ENCODE peak calls at places on chromosomes 6 and 20, in six cellular contexts. T is SK-N-SH, P is A549, Z is HepG2, W is GM12878, N is K562. M is an unnamed sample.

GRCh38 chr20:17856837-17857605 is 111.6 kb downstream of the SNX5 start:
- DNase-seq in T (no peak), P (no peak), Z (no peak), W (no peak), N (no peak), M (no peak)

GRCh38 chr6:138692978-138693909 is 80.3 kb upstream of the CCDC28A start:
- DNase-seq in T (peak), P (peak), Z (peak), W (no peak), N (peak), M (peak)

GRCh38 chr20:19662638-19662995 is 95.4 kb upstream of the RIN2 start:
- DNase-seq in T (no peak), P (no peak), Z (no peak), W (no peak), N (no peak), M (no peak)

GRCh38 chr6:83904395-83904794 is 44.9 kb downstream of the CYB5R4 start:
- DNase-seq in T (no peak), P (no peak), Z (no peak), W (no peak), N (no peak), M (no peak)

GRCh38 chr20:59633646-59634045 is 29.3 kb downstream of the PHACTR3 start:
- DNase-seq in T (no peak), P (no peak), Z (no peak), W (no peak), N (no peak), M (no peak)

GRCh38 chr6:28115799-28116198 is 8.6 kb upstream of the ZSCAN16 start:
- DNase-seq in T (no peak), P (no peak), Z (no peak), W (no peak), N (no peak), M (no peak)

GRCh38 chr6:41663558-41663957 is 25.3 kb downstream of the MDFI start:
- DNase-seq in T (no peak), P (no peak), Z (no peak), W (no peak), N (no peak), M (no peak)

GRCh38 chr20:36825374-36826104 is 50.4 kb upstream of the TLDC2 start:
- DNase-seq in T (peak), P (no peak), Z (no peak), W (no peak), N (no peak), M (no peak)

GRCh38 chr20:5119143-5119434 is 669 bp downstream of the PCNA start:
- DNase-seq in T (no peak), P (no peak), Z (no peak), W (no peak), N (no peak), M (no peak)

GRCh38 chr6:15327271-15327670 is 81.4 kb downstream of the JARID2 start:
- DNase-seq in T (peak), P (peak), Z (no peak), W (no peak), N (peak), M (no peak)

GRCh38 chr6:7535498-7535897 is 6.0 kb upstream of the DSP start:
- DNase-seq in T (no peak), P (no peak), Z (no peak), W (no peak), N (no peak), M (peak)

GRCh38 chr6:109008537-109008950 is 86.1 kb downstream of the SESN1 start:
- DNase-seq in T (no peak), P (no peak), Z (no peak), W (no peak), N (no peak), M (peak)

GRCh38 chr6:89321571-89321970 is 6.5 kb upstream of the GABRR2 start:
- DNase-seq in T (no peak), P (no peak), Z (peak), W (peak), N (peak), M (no peak)

GRCh38 chr6:29705389-29706231 is 17.6 kb upstream of the HLA-F start:
- DNase-seq in T (peak), P (peak), Z (peak), W (no peak), N (peak), M (peak)

GRCh38 chr6:2858678-2859324 is 17.1 kb upstream of the SERPINB1 start:
- DNase-seq in T (no peak), P (no peak), Z (no peak), W (no peak), N (no peak), M (no peak)

GRCh38 chr20:3857405-3857804 is 10.8 kb downstream of the MAVS start:
- DNase-seq in T (no peak), P (no peak), Z (no peak), W (no peak), N (no peak), M (no peak)

GRCh38 chr6:111686249-111686997 is 80.7 kb upstream of the TRAF3IP2 start:
- DNase-seq in T (peak), P (no peak), Z (no peak), W (no peak), N (no peak), M (no peak)

GRCh38 chr20:59830107-59831023 is 103.1 kb downstream of the SYCP2 start:
- DNase-seq in T (peak), P (no peak), Z (no peak), W (no peak), N (no peak), M (no peak)

GRCh38 chr6:50655848-50656453 is 57.4 kb upstream of the TFAP2D start:
- DNase-seq in T (peak), P (peak), Z (peak), W (no peak), N (peak), M (peak)

GRCh38 chr6:50658561-50658960 is 54.8 kb upstream of the TFAP2D start:
- DNase-seq in T (no peak), P (no peak), Z (no peak), W (no peak), N (no peak), M (no peak)

GRCh38 chr6:50661636-50662035 is 51.7 kb upstream of the TFAP2D start:
- DNase-seq in T (no peak), P (no peak), Z (no peak), W (no peak), N (no peak), M (no peak)

GRCh38 chr6:50654155-50654554 is 59.2 kb upstream of the TFAP2D start:
- DNase-seq in T (no peak), P (no peak), Z (no peak), W (no peak), N (no peak), M (no peak)

GRCh38 chr6:50657513-50657912 is 55.8 kb upstream of the TFAP2D start:
- DNase-seq in T (no peak), P (no peak), Z (no peak), W (no peak), N (no peak), M (no peak)
- TF ChIP-seq SMC3 in T (no peak), P (no peak), Z (no peak), W (no peak), N (no peak), M (no peak)

GRCh38 chr6:132877003-132877402 is 62.6 kb downstream of the RPS12 start:
- DNase-seq in T (no peak), P (no peak), Z (no peak), W (no peak), N (no peak), M (no peak)

GRCh38 chr6:132867055-132867454 is 52.7 kb downstream of the RPS12 start:
- DNase-seq in T (no peak), P (no peak), Z (no peak), W (no peak), N (no peak), M (peak)

GRCh38 chr6:132868057-132868456 is 53.7 kb downstream of the RPS12 start:
- DNase-seq in T (no peak), P (no peak), Z (no peak), W (no peak), N (no peak), M (no peak)

GRCh38 chr6:132872923-132873322 is 58.6 kb downstream of the RPS12 start:
- DNase-seq in T (no peak), P (no peak), Z (no peak), W (peak), N (no peak), M (no peak)
- TF ChIP-seq SMC3 in T (no peak), P (no peak), Z (no peak), W (no peak), N (no peak), M (no peak)

GRCh38 chr6:169082093-169082492 is 171.6 kb downstream of the THBS2 start:
- DNase-seq in T (no peak), P (no peak), Z (no peak), W (no peak), N (no peak), M (peak)

GRCh38 chr6:169078399-169079145 is 175.1 kb downstream of the THBS2 start:
- DNase-seq in T (no peak), P (no peak), Z (no peak), W (no peak), N (no peak), M (no peak)

GRCh38 chr6:169081264-169081663 is 172.4 kb downstream of the THBS2 start:
- DNase-seq in T (no peak), P (no peak), Z (no peak), W (no peak), N (no peak), M (no peak)

GRCh38 chr6:169082817-169083540 is 170.7 kb downstream of the THBS2 start:
- DNase-seq in T (no peak), P (no peak), Z (no peak), W (no peak), N (no peak), M (no peak)

GRCh38 chr6:169079650-169080049 is 174.0 kb downstream of the THBS2 start:
- DNase-seq in T (no peak), P (no peak), Z (no peak), W (no peak), N (no peak), M (no peak)
- TF ChIP-seq SMC3 in T (no peak), P (no peak), Z (no peak), W (no peak), N (no peak), M (no peak)

DNA sequence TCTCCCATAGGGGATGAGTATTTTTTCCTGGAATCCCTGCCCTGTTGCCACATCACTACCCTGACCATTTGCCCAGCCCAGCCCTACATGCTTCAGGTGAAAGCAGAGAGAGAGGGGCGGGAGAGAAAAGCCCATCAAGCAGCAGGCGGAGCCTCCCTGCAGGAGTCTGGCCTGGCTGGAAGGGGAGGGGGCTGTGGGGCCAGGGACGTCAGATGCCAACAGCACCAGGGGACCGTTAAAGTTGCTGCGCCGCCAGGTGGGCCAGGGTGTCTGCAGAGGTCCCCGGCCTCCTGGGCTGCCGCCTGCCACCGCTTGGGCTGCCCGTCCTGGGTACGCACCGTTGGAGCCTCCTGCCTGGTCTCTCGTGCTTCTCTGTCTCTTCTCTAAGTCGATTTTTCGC is 757 bp upstream of the R3HDML start:
- DNase-seq in T (peak), P (no peak), Z (peak), W (no peak), N (no peak), M (no peak)
- TF ChIP-seq SMC3 in T (no peak), P (no peak), Z (no peak), W (no peak), N (no peak), M (no peak)

DNA sequence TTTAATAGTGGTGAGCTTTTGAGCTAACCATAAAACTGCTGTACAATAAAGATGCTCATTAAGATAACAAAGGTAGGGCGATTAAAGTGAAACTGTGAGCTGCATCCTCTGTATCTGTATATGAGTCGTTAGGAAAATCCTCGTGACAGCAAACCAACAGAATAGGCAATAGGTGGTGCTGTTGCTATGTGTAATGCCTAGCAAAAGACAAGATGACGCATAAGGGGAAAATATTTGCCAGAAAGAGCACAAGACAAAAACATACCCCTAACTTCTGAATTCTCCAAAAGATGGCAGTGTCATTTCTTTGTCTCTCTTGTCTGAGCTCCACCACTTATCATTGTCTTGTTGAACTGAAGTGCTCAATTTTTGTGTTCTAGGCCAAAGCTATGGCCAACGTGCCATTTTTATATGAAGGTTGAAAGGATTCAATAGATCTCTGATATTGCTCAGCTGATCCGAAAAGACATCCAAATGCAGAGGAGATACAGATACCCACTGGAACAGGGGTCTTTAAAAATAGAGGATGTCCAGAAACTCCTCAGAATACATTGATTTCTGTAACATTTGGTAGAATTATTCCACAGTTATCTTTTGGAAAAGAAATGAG is 56.3 kb upstream of the ANKEF1 start:
- DNase-seq in T (peak), P (peak), Z (peak), W (peak), N (no peak), M (peak)
- TF ChIP-seq SMC3 in T (peak), P (peak), Z (peak), W (peak), N (peak), M (peak)

DNA sequence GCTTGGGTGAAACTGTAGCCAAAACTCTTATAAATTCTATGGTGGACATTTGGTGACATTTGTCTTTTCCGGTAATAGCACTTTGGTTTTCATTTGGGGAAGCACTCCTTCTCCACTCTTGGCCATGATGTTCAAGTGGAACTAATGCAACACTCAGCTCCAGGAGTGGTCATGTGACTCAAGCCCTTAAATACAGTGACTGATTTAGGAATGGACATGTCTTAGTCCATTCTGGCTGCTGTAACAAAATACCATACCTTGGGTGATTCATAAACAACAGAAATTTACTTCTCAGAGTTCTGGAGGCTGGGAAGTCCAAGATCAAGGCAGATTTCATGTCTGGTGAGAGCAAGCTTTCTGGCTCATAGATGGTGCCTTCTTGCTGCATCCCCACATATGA is 10.8 kb upstream of the FKBP1A start:
- DNase-seq in T (no peak), P (no peak), Z (no peak), W (no peak), N (no peak), M (no peak)
- TF ChIP-seq SMC3 in T (no peak), P (no peak), Z (no peak), W (no peak), N (no peak), M (no peak)

DNA sequence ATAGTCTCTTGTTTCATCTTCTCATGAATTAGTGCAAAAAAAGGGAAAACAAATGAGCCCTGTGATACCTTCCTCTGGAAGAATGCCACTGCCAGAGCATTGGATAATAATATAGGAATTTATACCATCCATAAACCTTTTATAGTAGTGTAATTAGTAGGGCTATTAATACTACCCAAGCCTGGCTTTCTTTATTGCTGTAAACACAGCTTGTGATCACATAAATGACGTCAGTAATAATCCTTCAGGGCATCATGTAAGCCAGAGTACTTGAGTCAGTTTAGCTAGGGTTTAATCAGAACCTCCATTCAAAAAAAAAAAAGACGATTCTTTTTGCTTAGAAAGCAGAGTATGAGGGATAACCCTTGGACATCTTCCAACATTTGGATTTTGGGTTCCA is 264.8 kb downstream of the SLC35F1 start:
- DNase-seq in T (no peak), P (no peak), Z (no peak), W (no peak), N (no peak), M (no peak)
- TF ChIP-seq SMC3 in T (no peak), P (no peak), Z (no peak), W (no peak), N (no peak), M (no peak)

GRCh38 chr20:11907621-11908020 is 10.1 kb upstream of the BTBD3 start:
- DNase-seq in T (no peak), P (no peak), Z (no peak), W (no peak), N (no peak), M (peak)

GRCh38 chr20:11902264-11902663 is 15.4 kb upstream of the BTBD3 start:
- DNase-seq in T (no peak), P (no peak), Z (no peak), W (no peak), N (no peak), M (peak)

GRCh38 chr20:11912013-11912663 is 5.6 kb upstream of the BTBD3 start:
- DNase-seq in T (peak), P (peak), Z (peak), W (no peak), N (no peak), M (no peak)

GRCh38 chr20:11905460-11906150 is 12.1 kb upstream of the BTBD3 start:
- DNase-seq in T (no peak), P (no peak), Z (no peak), W (no peak), N (no peak), M (peak)

GRCh38 chr20:11906626-11907480 is 10.8 kb upstream of the BTBD3 start:
- DNase-seq in T (no peak), P (no peak), Z (no peak), W (no peak), N (no peak), M (no peak)
- TF ChIP-seq SMC3 in T (no peak), P (no peak), Z (no peak), W (no peak), N (no peak), M (no peak)

GRCh38 chr6:44230034-44230675 is 6.8 kb downstream of the SLC29A1 start:
- DNase-seq in T (no peak), P (no peak), Z (no peak), W (no peak), N (no peak), M (no peak)

GRCh38 chr6:44233560-44234100 is 10.2 kb downstream of the SLC29A1 start:
- DNase-seq in T (peak), P (no peak), Z (no peak), W (no peak), N (no peak), M (no peak)

GRCh38 chr6:44235269-44235668 is 11.6 kb upstream of the HSP90AB1 start:
- DNase-seq in T (peak), P (no peak), Z (no peak), W (no peak), N (no peak), M (no peak)

GRCh38 chr6:44234101-44235090 is 11.0 kb downstream of the SLC29A1 start:
- DNase-seq in T (peak), P (no peak), Z (peak), W (no peak), N (peak), M (peak)

DNA sequence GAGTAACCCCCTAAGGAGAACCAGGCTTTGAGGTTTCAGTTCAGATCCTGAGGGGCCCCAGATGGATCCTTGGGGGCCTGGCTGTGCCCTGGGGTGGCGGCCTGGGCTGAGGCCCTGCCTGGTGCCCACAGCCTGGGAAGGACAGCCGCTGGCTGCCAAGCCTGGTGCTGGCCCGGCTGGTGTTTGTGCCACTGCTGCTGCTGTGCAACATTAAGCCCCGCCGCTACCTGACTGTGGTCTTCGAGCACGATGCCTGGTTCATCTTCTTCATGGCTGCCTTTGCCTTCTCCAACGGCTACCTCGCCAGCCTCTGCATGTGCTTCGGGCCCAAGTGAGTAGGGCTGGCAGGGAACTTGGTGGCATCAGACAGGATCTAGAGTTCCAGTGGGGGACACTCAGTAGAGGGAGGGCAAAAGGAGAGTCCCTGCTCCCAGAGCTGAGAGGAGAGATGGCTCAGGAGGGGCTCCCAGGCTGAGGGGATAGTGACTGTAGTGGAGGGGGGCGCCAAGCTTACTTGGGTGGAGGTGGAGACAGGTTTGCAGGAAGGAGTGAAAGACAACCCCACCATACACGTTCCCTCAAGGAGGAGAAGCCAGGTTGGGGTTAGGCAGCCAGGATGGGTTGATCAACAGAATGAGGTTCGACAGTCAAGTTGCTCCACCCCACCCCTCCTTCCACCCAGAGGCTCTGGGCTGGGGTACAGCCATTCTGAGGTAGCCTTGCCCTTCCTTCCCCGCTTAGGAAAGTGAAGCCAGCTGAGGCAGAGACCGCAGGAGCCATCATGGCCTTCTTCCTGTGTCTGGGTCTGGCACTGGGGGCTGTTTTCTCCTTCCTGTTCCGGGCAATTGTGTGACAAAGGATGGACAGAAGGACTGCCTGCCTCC is 9.5 kb downstream of the SLC29A1 start:
- DNase-seq in T (no peak), P (no peak), Z (no peak), W (no peak), N (no peak), M (no peak)
- TF ChIP-seq SMC3 in T (no peak), P (no peak), Z (no peak), W (no peak), N (no peak), M (no peak)

GRCh38 chr20:37914672-37915433 is 11.9 kb downstream of the VSTM2L start:
- DNase-seq in T (peak), P (no peak), Z (peak), W (no peak), N (no peak), M (no peak)
- TF ChIP-seq SMC3 in T (no peak), P (no peak), Z (no peak), W (no peak), N (no peak), M (no peak)

M was measured in IMR-90.